ENCODE peak calls at places on chromosome 11, in ten cellular contexts. K, E, D, N, H, L, F, A, I and O are unnamed samples.

GRCh38 chr11:78323356-78323755 is 94.3 kb downstream of the GAB2 start:
- DNase-seq in K (no peak), E (no peak), D (no peak), N (no peak), H (no peak), L (no peak), F (no peak), A (no peak), I (no peak), O (no peak)

GRCh38 chr11:103359221-103359620 is 250.0 kb downstream of the DYNC2H1 start:
- DNase-seq in K (no peak), E (no peak), D (no peak), N (no peak), H (no peak), L (no peak), F (no peak), A (peak; percentile 28), I (no peak), O (peak; percentile 43)

GRCh38 chr11:32610926-32611325 is 27.3 kb downstream of the EIF3M start:
- DNase-seq in K (no peak), E (no peak), D (no peak), N (no peak), H (no peak), L (no peak), F (no peak), A (no peak), I (no peak), O (no peak)

GRCh38 chr11:118109231-118109630 is 22.5 kb upstream of the SMIM35 start:
- DNase-seq in K (no peak), E (no peak), D (no peak), N (no peak), H (no peak), L (no peak), F (no peak), A (peak; percentile 4), I (no peak), O (peak; percentile 21)

GRCh38 chr11:12696911-12697581 is 22.8 kb downstream of the TEAD1 start:
- DNase-seq in K (no peak), E (no peak), D (no peak), N (no peak), H (no peak), L (no peak), F (no peak), A (no peak), I (no peak), O (no peak)

GRCh38 chr11:12276356-12276755 is 101.0 kb upstream of the PARVA start:
- DNase-seq in K (no peak), E (no peak), D (no peak), N (no peak), H (no peak), L (no peak), F (no peak), A (no peak), I (no peak), O (no peak)

GRCh38 chr11:114413958-114414357 is 13.5 kb downstream of the RBM7 start:
- DNase-seq in K (no peak), E (no peak), D (no peak), N (no peak), H (no peak), L (no peak), F (no peak), A (no peak), I (no peak), O (no peak)

GRCh38 chr11:109729761-109730160 is 307.8 kb downstream of the C11orf87 start:
- DNase-seq in K (no peak), E (no peak), D (no peak), N (no peak), H (no peak), L (no peak), F (peak; percentile 23), A (no peak), I (no peak), O (no peak)

GRCh38 chr11:90650124-90650523 is 427.3 kb upstream of the CHORDC1 start:
- DNase-seq in K (no peak), E (no peak), D (no peak), N (no peak), H (no peak), L (no peak), F (no peak), A (no peak), I (no peak), O (no peak)

GRCh38 chr11:23181022-23181807 is 320.9 kb upstream of the CCDC179 start:
- DNase-seq in K (no peak), E (no peak), D (no peak), N (no peak), H (no peak), L (no peak), F (no peak), A (no peak), I (no peak), O (no peak)

GRCh38 chr11:46356911-46357482 is 9.7 kb downstream of the DGKZ start:
- DNase-seq in K (no peak), E (no peak), D (no peak), N (no peak), H (peak; percentile 17), L (no peak), F (peak; percentile 55), A (peak; percentile 67), I (no peak), O (peak; percentile 36)

GRCh38 chr11:126502159-126502558 is 146.7 kb downstream of the ST3GAL4 start:
- DNase-seq in K (no peak), E (no peak), D (no peak), N (no peak), H (no peak), L (no peak), F (no peak), A (no peak), I (no peak), O (no peak)

GRCh38 chr11:124863137-124863825 is 2.0 kb upstream of the ROBO3 start:
- DNase-seq in K (peak; percentile 67), E (peak; percentile 52), D (no peak), N (no peak), H (peak; percentile 61), L (no peak), F (peak; percentile 72), A (peak; percentile 56), I (no peak), O (peak; percentile 43)